ENCODE peak calls at places on chromosomes 6 and 20, in seven cellular contexts. R is cardiac muscle cell, H is fibroblast of mammary gland, S is BJ, K is fibroblast of lung, F is fibroblast of pulmonary artery, D is HepG2. Q is an unnamed sample.

GRCh38 chr20:12237772-12238171 is 320.1 kb downstream of the BTBD3 start:
- DNase-seq in R (peak; percentile 59), H (peak; percentile 35), S (no peak), K (no peak), F (peak; percentile 30), D (no peak), Q (no peak)

GRCh38 chr20:63092660-63093215 is 86.0 kb upstream of the BHLHE23 start:
- DNase-seq in R (no peak), H (no peak), S (no peak), K (no peak), F (no peak), D (no peak), Q (no peak)

GRCh38 chr20:20711413-20711812 is 1.0 kb downstream of the RALGAPA2 start:
- DNase-seq in R (no peak), H (no peak), S (no peak), K (no peak), F (no peak), D (no peak), Q (no peak)

GRCh38 chr6:32109114-32109764 is at the start of gene TNXB:
- DNase-seq in R (no peak), H (no peak), S (no peak), K (no peak), F (no peak), D (no peak), Q (no peak)

GRCh38 chr6:22756365-22756764 is 187.0 kb downstream of the HDGFL1 start:
- DNase-seq in R (no peak), H (no peak), S (peak; percentile 20), K (peak; percentile 52), F (peak; percentile 35), D (no peak), Q (peak; percentile 71)

GRCh38 chr6:36127462-36128016 is 2.8 kb upstream of the MAPK13 start:
- DNase-seq in R (peak; percentile 86), H (peak; percentile 94), S (peak; percentile 41), K (peak; percentile 83), F (peak; percentile 89), D (peak; percentile 77), Q (peak; percentile 84)

GRCh38 chr20:45163071-45163803 is 11.5 kb upstream of the PI3 start:
- DNase-seq in R (no peak), H (no peak), S (no peak), K (no peak), F (no peak), D (no peak), Q (no peak)

GRCh38 chr6:41469156-41469950 is 76.8 kb upstream of the FOXP4 start:
- DNase-seq in R (no peak), H (no peak), S (no peak), K (no peak), F (no peak), D (no peak), Q (no peak)

GRCh38 chr6:31814677-31815024 is 432 bp downstream of the HSPA1L start:
- DNase-seq in R (peak; percentile 99), H (peak; percentile 98), S (peak; percentile 92), K (peak; percentile 98), F (peak; percentile 98), D (peak; percentile 96), Q (peak; percentile 97)

GRCh38 chr6:90212274-90212673 is 84.4 kb downstream of the BACH2 start:
- DNase-seq in R (no peak), H (no peak), S (no peak), K (no peak), F (no peak), D (no peak), Q (no peak)

GRCh38 chr6:26329763-26330511 is 35.1 kb upstream of the BTN3A2 start:
- DNase-seq in R (peak; percentile 57), H (peak; percentile 69), S (no peak), K (peak; percentile 74), F (peak; percentile 58), D (peak; percentile 68), Q (peak; percentile 66)

GRCh38 chr20:2141592-2142575 is 40.3 kb downstream of the STK35 start:
- DNase-seq in R (no peak), H (no peak), S (no peak), K (no peak), F (peak; percentile 9), D (no peak), Q (no peak)

GRCh38 chr6:167094436-167094819 is 28.5 kb upstream of the CCR6 start:
- DNase-seq in R (peak; percentile 74), H (no peak), S (no peak), K (no peak), F (peak; percentile 16), D (no peak), Q (no peak)

GRCh38 chr6:167093922-167094432 is 28.9 kb upstream of the CCR6 start:
- DNase-seq in R (peak; percentile 6), H (no peak), S (no peak), K (no peak), F (no peak), D (no peak), Q (no peak)

GRCh38 chr6:167091149-167092107 is 31.5 kb upstream of the CCR6 start:
- DNase-seq in R (no peak), H (no peak), S (no peak), K (no peak), F (no peak), D (no peak), Q (no peak)

GRCh38 chr6:167093406-167093921 is 29.4 kb upstream of the CCR6 start:
- DNase-seq in R (no peak), H (no peak), S (no peak), K (no peak), F (no peak), D (no peak), Q (no peak)

GRCh38 chr6:167092672-167093339 is 30.1 kb upstream of the CCR6 start:
- DNase-seq in R (no peak), H (no peak), S (no peak), K (no peak), F (no peak), D (no peak), Q (no peak)
- TF ChIP-seq CTCF in R (no peak), H (no peak), S (no peak), K (no peak), F (no peak), D (no peak), Q (no peak)

GRCh38 chr6:76441850-76442249 is 369.4 kb upstream of the IMPG1 start:
- DNase-seq in R (peak; percentile 20), H (no peak), S (no peak), K (no peak), F (no peak), D (no peak), Q (no peak)

GRCh38 chr6:76438768-76439167 is 366.3 kb upstream of the IMPG1 start:
- DNase-seq in R (peak; percentile 3), H (no peak), S (no peak), K (no peak), F (peak; percentile 7), D (no peak), Q (no peak)

GRCh38 chr6:76435174-76435573 is 362.7 kb upstream of the IMPG1 start:
- DNase-seq in R (peak; percentile 58), H (no peak), S (no peak), K (no peak), F (peak; percentile 13), D (no peak), Q (peak; percentile 6)

GRCh38 chr6:76439811-76440210 is 367.3 kb upstream of the IMPG1 start:
- DNase-seq in R (no peak), H (no peak), S (no peak), K (no peak), F (no peak), D (no peak), Q (no peak)
- H3K4me3 ChIP-seq in R (no peak overlapping the region), H (no peak overlapping the region), S (no peak overlapping the region), K (no peak overlapping the region), F (no peak overlapping the region), D (no peak overlapping the region), Q (no peak overlapping the region)

GRCh38 chr6:42742116-42742894 is 3.6 kb downstream of the TBCC start:
- DNase-seq in R (peak; percentile 48), H (peak; percentile 78), S (no peak), K (peak; percentile 88), F (peak; percentile 57), D (no peak), Q (no peak)

GRCh38 chr6:42745083-42745637 is 743 bp downstream of the TBCC start:
- DNase-seq in R (peak; percentile 27), H (no peak), S (no peak), K (peak; percentile 19), F (peak; percentile 31), D (peak; percentile 27), Q (peak; percentile 59)

GRCh38 chr6:42745638-42746451 is at the start of gene TBCC:
- DNase-seq in R (peak; percentile 99), H (peak; percentile 98), S (peak; percentile 95), K (peak; percentile 99), F (peak; percentile 99), D (peak; percentile 99), Q (peak; percentile 99)

GRCh38 chr6:42746452-42747400 is 823 bp upstream of the TBCC start:
- DNase-seq in R (peak; percentile 95), H (peak; percentile 89), S (peak; percentile 65), K (peak; percentile 96), F (peak; percentile 94), D (peak; percentile 91), Q (peak; percentile 92)

GRCh38 chr6:42744351-42744890 is 1.5 kb downstream of the TBCC start:
- DNase-seq in R (no peak), H (no peak), S (no peak), K (no peak), F (no peak), D (no peak), Q (no peak)
- TF ChIP-seq CTCF in R (no peak), H (no peak), S (no peak), K (no peak), F (no peak), D (no peak), Q (no peak)

GRCh38 chr6:154509421-154510143 is 903 bp downstream of the CNKSR3 start:
- DNase-seq in R (peak; percentile 41), H (peak; percentile 30), S (no peak), K (peak; percentile 40), F (peak; percentile 39), D (peak; percentile 44), Q (peak; percentile 50)
- H3K4me3 ChIP-seq in R (peak overlapping the region; percentile 59), H (peak overlapping the region; percentile 84), S (peak overlapping the region; percentile 58), K (peak overlapping the region; percentile 92), F (peak overlapping the region; percentile 85), D (peak overlapping the region; percentile 99), Q (peak overlapping the region; percentile 73)

GRCh38 chr20:8454137-8454712 is 322.2 kb downstream of the PLCB1 start:
- DNase-seq in R (peak; percentile 93), H (peak; percentile 98), S (peak; percentile 70), K (peak; percentile 88), F (peak; percentile 95), D (peak; percentile 65), Q (peak; percentile 92)
- TF ChIP-seq CTCF in R (peak; percentile 70), H (peak; percentile 73), S (peak; percentile 60), K (peak; percentile 60), F (peak; percentile 82), D (peak; percentile 72), Q (peak; percentile 75)

DNA sequence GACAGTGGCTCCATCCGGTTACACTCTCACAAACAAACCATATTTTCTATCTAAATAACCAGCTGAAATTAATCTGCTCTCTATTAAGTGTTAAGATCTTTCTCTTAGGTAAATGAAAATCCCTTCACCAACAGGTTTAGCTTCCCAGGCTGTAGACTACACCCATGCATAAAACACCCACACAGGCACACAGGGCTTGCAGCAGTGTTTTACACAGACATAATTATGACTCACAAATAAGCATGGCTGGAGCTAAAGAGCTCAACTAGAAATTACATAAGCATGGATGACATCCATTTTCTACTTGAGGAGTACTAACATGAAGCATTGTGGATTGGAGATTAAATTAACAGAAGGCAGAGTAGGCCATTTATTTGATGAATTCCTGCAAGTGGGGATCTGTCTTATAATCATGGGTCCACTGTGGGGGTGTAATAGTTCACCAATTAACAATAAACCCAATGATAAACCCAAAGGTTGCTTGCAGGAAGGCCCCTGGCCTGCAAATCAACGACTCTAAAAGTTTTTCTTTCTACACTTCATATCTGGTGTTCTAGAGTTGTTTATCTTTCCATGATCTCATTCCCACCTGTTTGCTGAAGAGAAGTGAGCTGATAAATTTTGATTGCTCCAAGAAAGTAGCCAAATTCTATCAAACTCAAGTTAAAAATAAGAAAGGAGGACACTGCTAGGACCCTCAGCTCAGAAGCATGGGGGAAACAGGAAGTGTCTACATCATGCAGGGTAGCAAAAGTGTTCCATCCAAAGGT is 33.8 kb upstream of the E2F3 start:
- DNase-seq in R (no peak), H (peak; percentile 24), S (no peak), K (no peak), F (no peak), D (no peak), Q (peak; percentile 13)
- H3K4me3 ChIP-seq in R (no peak overlapping the region), H (no peak overlapping the region), S (no peak overlapping the region), K (no peak overlapping the region), F (no peak overlapping the region), D (no peak overlapping the region), Q (no peak overlapping the region)

Q was measured in choroid plexus epithelial cell.